ENCODE peak calls at places on chromosomes 13 and 19, in nine cellular contexts. One of them, this sample, is unnamed.

GRCh38 chr13:72489751-72490150 is 237.7 kb downstream of the MZT1 start:
- DNase-seq in esophagus squamous epithelium: no peak
- DNase-seq in astrocyte of the cerebellum: no peak
- DNase-seq in HFF-Myc: no peak
- DNase-seq in WERI-Rb-1: no peak
- DNase-seq in right cardiac atrium: no peak
- DNase-seq in brain microvascular endothelial cell: no peak
- DNase-seq in Peyer's patch: no peak
- DNase-seq in tibial nerve: no peak
- DNase-seq in this sample: no peak

GRCh38 chr13:112105884-112106283 is 38.9 kb downstream of the SOX1 start:
- DNase-seq in esophagus squamous epithelium: no peak
- DNase-seq in astrocyte of the cerebellum: no peak
- DNase-seq in HFF-Myc: no peak
- DNase-seq in WERI-Rb-1: no peak
- DNase-seq in right cardiac atrium: no peak
- DNase-seq in brain microvascular endothelial cell: no peak
- DNase-seq in Peyer's patch: no peak
- DNase-seq in tibial nerve: no peak
- DNase-seq in this sample: no peak

GRCh38 chr13:33191425-33192221 is 93.9 kb downstream of the STARD13 start:
- DNase-seq in esophagus squamous epithelium: no peak
- DNase-seq in astrocyte of the cerebellum: peak
- DNase-seq in HFF-Myc: no peak
- DNase-seq in WERI-Rb-1: no peak
- DNase-seq in right cardiac atrium: no peak
- DNase-seq in brain microvascular endothelial cell: no peak
- DNase-seq in Peyer's patch: no peak
- DNase-seq in tibial nerve: no peak
- DNase-seq in this sample: peak

GRCh38 chr13:48383384-48383783 is 29.5 kb downstream of the LPAR6 start:
- DNase-seq in esophagus squamous epithelium: no peak
- DNase-seq in astrocyte of the cerebellum: no peak
- DNase-seq in HFF-Myc: no peak
- DNase-seq in WERI-Rb-1: no peak
- DNase-seq in right cardiac atrium: no peak
- DNase-seq in brain microvascular endothelial cell: no peak
- DNase-seq in Peyer's patch: no peak
- DNase-seq in tibial nerve: no peak
- DNase-seq in this sample: no peak

GRCh38 chr13:113320226-113320875 is 23.3 kb downstream of the LAMP1 start:
- DNase-seq in esophagus squamous epithelium: no peak
- DNase-seq in astrocyte of the cerebellum: no peak
- DNase-seq in HFF-Myc: no peak
- DNase-seq in WERI-Rb-1: peak
- DNase-seq in right cardiac atrium: peak
- DNase-seq in brain microvascular endothelial cell: no peak
- DNase-seq in Peyer's patch: no peak
- DNase-seq in tibial nerve: no peak
- DNase-seq in this sample: no peak

GRCh38 chr19:45499196-45500180 is 1.2 kb downstream of the PPM1N start:
- DNase-seq in esophagus squamous epithelium: no peak
- DNase-seq in astrocyte of the cerebellum: no peak
- DNase-seq in HFF-Myc: no peak
- DNase-seq in WERI-Rb-1: peak
- DNase-seq in right cardiac atrium: peak
- DNase-seq in brain microvascular endothelial cell: no peak
- DNase-seq in Peyer's patch: peak
- DNase-seq in tibial nerve: peak
- DNase-seq in this sample: no peak

GRCh38 chr19:18610245-18610555 is 2.5 kb upstream of the TMEM59L start:
- DNase-seq in esophagus squamous epithelium: no peak
- DNase-seq in astrocyte of the cerebellum: no peak
- DNase-seq in HFF-Myc: no peak
- DNase-seq in WERI-Rb-1: no peak
- DNase-seq in right cardiac atrium: no peak
- DNase-seq in brain microvascular endothelial cell: no peak
- DNase-seq in Peyer's patch: no peak
- DNase-seq in tibial nerve: no peak
- DNase-seq in this sample: no peak

GRCh38 chr13:106602178-106602577 is 34.2 kb upstream of the ARGLU1 start:
- DNase-seq in esophagus squamous epithelium: no peak
- DNase-seq in astrocyte of the cerebellum: no peak
- DNase-seq in HFF-Myc: no peak
- DNase-seq in WERI-Rb-1: no peak
- DNase-seq in right cardiac atrium: no peak
- DNase-seq in brain microvascular endothelial cell: no peak
- DNase-seq in Peyer's patch: no peak
- DNase-seq in tibial nerve: no peak
- DNase-seq in this sample: no peak

GRCh38 chr13:109145631-109146030 is 516.2 kb downstream of the MYO16 start:
- DNase-seq in esophagus squamous epithelium: no peak
- DNase-seq in astrocyte of the cerebellum: peak
- DNase-seq in HFF-Myc: peak
- DNase-seq in WERI-Rb-1: peak
- DNase-seq in right cardiac atrium: no peak
- DNase-seq in brain microvascular endothelial cell: peak
- DNase-seq in Peyer's patch: no peak
- DNase-seq in tibial nerve: peak
- DNase-seq in this sample: peak

GRCh38 chr13:27915301-27916207 is 4.2 kb upstream of the PDX1 start:
- DNase-seq in esophagus squamous epithelium: no peak
- DNase-seq in astrocyte of the cerebellum: no peak
- DNase-seq in HFF-Myc: no peak
- DNase-seq in WERI-Rb-1: no peak
- DNase-seq in right cardiac atrium: no peak
- DNase-seq in brain microvascular endothelial cell: no peak
- DNase-seq in Peyer's patch: no peak
- DNase-seq in tibial nerve: no peak
- DNase-seq in this sample: no peak

GRCh38 chr19:55493052-55493649 is 4.9 kb downstream of the SSC5D start:
- DNase-seq in esophagus squamous epithelium: no peak
- DNase-seq in astrocyte of the cerebellum: no peak
- DNase-seq in HFF-Myc: no peak
- DNase-seq in WERI-Rb-1: no peak
- DNase-seq in right cardiac atrium: peak
- DNase-seq in brain microvascular endothelial cell: no peak
- DNase-seq in Peyer's patch: no peak
- DNase-seq in tibial nerve: no peak
- DNase-seq in this sample: no peak

GRCh38 chr13:45216193-45216592 is 15.3 kb upstream of the KCTD4 start:
- DNase-seq in esophagus squamous epithelium: no peak
- DNase-seq in astrocyte of the cerebellum: no peak
- DNase-seq in HFF-Myc: no peak
- DNase-seq in WERI-Rb-1: no peak
- DNase-seq in right cardiac atrium: no peak
- DNase-seq in brain microvascular endothelial cell: no peak
- DNase-seq in Peyer's patch: no peak
- DNase-seq in tibial nerve: no peak
- DNase-seq in this sample: no peak
- H3K4me3 ChIP-seq in esophagus squamous epithelium: no peak
- H3K4me3 ChIP-seq in astrocyte of the cerebellum: no peak
- H3K4me3 ChIP-seq in HFF-Myc: no peak
- H3K4me3 ChIP-seq in WERI-Rb-1: no peak
- H3K4me3 ChIP-seq in right cardiac atrium: no peak
- H3K4me3 ChIP-seq in brain microvascular endothelial cell: no peak
- H3K4me3 ChIP-seq in Peyer's patch: no peak
- H3K4me3 ChIP-seq in tibial nerve: no peak
- H3K4me3 ChIP-seq in this sample: no peak

DNA sequence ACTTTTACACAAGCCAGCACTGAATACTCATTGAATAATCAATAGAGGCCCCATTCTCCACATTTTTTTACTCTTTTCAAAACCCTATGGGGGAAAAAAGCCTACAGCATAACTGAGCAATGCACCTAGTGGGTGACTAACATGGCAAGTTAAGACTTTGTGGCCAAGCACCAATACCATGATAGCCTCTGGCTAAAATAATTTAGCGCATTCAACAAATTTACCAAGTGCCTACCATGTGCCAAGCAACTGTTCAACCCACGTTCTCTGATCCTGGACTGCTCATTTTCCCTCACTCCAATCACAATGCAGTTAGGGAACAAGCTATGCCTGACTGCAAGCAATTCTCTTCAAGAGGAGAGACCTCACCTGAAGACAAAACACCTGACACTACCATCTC is 3.0 kb downstream of the ANKRD10 start:
- DNase-seq in esophagus squamous epithelium: no peak
- DNase-seq in astrocyte of the cerebellum: no peak
- DNase-seq in HFF-Myc: no peak
- DNase-seq in WERI-Rb-1: no peak
- DNase-seq in right cardiac atrium: no peak
- DNase-seq in brain microvascular endothelial cell: no peak
- DNase-seq in Peyer's patch: no peak
- DNase-seq in tibial nerve: no peak
- DNase-seq in this sample: no peak
- H3K4me3 ChIP-seq in esophagus squamous epithelium: no peak
- H3K4me3 ChIP-seq in astrocyte of the cerebellum: peak
- H3K4me3 ChIP-seq in HFF-Myc: peak
- H3K4me3 ChIP-seq in WERI-Rb-1: no peak
- H3K4me3 ChIP-seq in right cardiac atrium: no peak
- H3K4me3 ChIP-seq in brain microvascular endothelial cell: no peak
- H3K4me3 ChIP-seq in Peyer's patch: no peak
- H3K4me3 ChIP-seq in tibial nerve: no peak
- H3K4me3 ChIP-seq in this sample: peak

GRCh38 chr13:98174321-98174720 is 2.7 kb downstream of the RNF113B start:
- DNase-seq in esophagus squamous epithelium: no peak
- DNase-seq in astrocyte of the cerebellum: no peak
- DNase-seq in HFF-Myc: no peak
- DNase-seq in WERI-Rb-1: no peak
- DNase-seq in right cardiac atrium: no peak
- DNase-seq in brain microvascular endothelial cell: no peak
- DNase-seq in Peyer's patch: no peak
- DNase-seq in tibial nerve: no peak
- DNase-seq in this sample: peak

GRCh38 chr13:98171806-98172569 is 5.1 kb downstream of the RNF113B start:
- DNase-seq in esophagus squamous epithelium: no peak
- DNase-seq in astrocyte of the cerebellum: no peak
- DNase-seq in HFF-Myc: no peak
- DNase-seq in WERI-Rb-1: no peak
- DNase-seq in right cardiac atrium: peak
- DNase-seq in brain microvascular endothelial cell: peak
- DNase-seq in Peyer's patch: no peak
- DNase-seq in tibial nerve: peak
- DNase-seq in this sample: peak

GRCh38 chr13:98174995-98175394 is 2.1 kb downstream of the RNF113B start:
- DNase-seq in esophagus squamous epithelium: no peak
- DNase-seq in astrocyte of the cerebellum: no peak
- DNase-seq in HFF-Myc: no peak
- DNase-seq in WERI-Rb-1: no peak
- DNase-seq in right cardiac atrium: no peak
- DNase-seq in brain microvascular endothelial cell: no peak
- DNase-seq in Peyer's patch: no peak
- DNase-seq in tibial nerve: no peak
- DNase-seq in this sample: peak

GRCh38 chr13:98173431-98173921 is 3.6 kb downstream of the RNF113B start:
- DNase-seq in esophagus squamous epithelium: no peak
- DNase-seq in astrocyte of the cerebellum: peak
- DNase-seq in HFF-Myc: peak
- DNase-seq in WERI-Rb-1: no peak
- DNase-seq in right cardiac atrium: no peak
- DNase-seq in brain microvascular endothelial cell: peak
- DNase-seq in Peyer's patch: no peak
- DNase-seq in tibial nerve: peak
- DNase-seq in this sample: peak

GRCh38 chr13:98172570-98173405 is 4.3 kb downstream of the RNF113B start:
- DNase-seq in esophagus squamous epithelium: no peak
- DNase-seq in astrocyte of the cerebellum: no peak
- DNase-seq in HFF-Myc: no peak
- DNase-seq in WERI-Rb-1: no peak
- DNase-seq in right cardiac atrium: no peak
- DNase-seq in brain microvascular endothelial cell: no peak
- DNase-seq in Peyer's patch: no peak
- DNase-seq in tibial nerve: no peak
- DNase-seq in this sample: peak
- H3K4me3 ChIP-seq in esophagus squamous epithelium: no peak
- H3K4me3 ChIP-seq in astrocyte of the cerebellum: no peak
- H3K4me3 ChIP-seq in HFF-Myc: no peak
- H3K4me3 ChIP-seq in WERI-Rb-1: no peak
- H3K4me3 ChIP-seq in right cardiac atrium: peak
- H3K4me3 ChIP-seq in brain microvascular endothelial cell: no peak
- H3K4me3 ChIP-seq in Peyer's patch: no peak
- H3K4me3 ChIP-seq in tibial nerve: no peak
- H3K4me3 ChIP-seq in this sample: no peak

GRCh38 chr19:16069813-16070365 is 6.4 kb upstream of the TPM4 start:
- DNase-seq in esophagus squamous epithelium: no peak
- DNase-seq in astrocyte of the cerebellum: no peak
- DNase-seq in HFF-Myc: no peak
- DNase-seq in WERI-Rb-1: no peak
- DNase-seq in right cardiac atrium: no peak
- DNase-seq in brain microvascular endothelial cell: no peak
- DNase-seq in Peyer's patch: peak
- DNase-seq in tibial nerve: no peak
- DNase-seq in this sample: no peak

GRCh38 chr19:16073481-16073880 is 2.8 kb upstream of the TPM4 start:
- DNase-seq in esophagus squamous epithelium: no peak
- DNase-seq in astrocyte of the cerebellum: no peak
- DNase-seq in HFF-Myc: no peak
- DNase-seq in WERI-Rb-1: no peak
- DNase-seq in right cardiac atrium: no peak
- DNase-seq in brain microvascular endothelial cell: no peak
- DNase-seq in Peyer's patch: no peak
- DNase-seq in tibial nerve: no peak
- DNase-seq in this sample: no peak

GRCh38 chr19:16070366-16070990 is 5.8 kb upstream of the TPM4 start:
- DNase-seq in esophagus squamous epithelium: peak
- DNase-seq in astrocyte of the cerebellum: no peak
- DNase-seq in HFF-Myc: no peak
- DNase-seq in WERI-Rb-1: no peak
- DNase-seq in right cardiac atrium: peak
- DNase-seq in brain microvascular endothelial cell: no peak
- DNase-seq in Peyer's patch: peak
- DNase-seq in tibial nerve: no peak
- DNase-seq in this sample: no peak

GRCh38 chr19:16068696-16069259 is 7.5 kb upstream of the TPM4 start:
- DNase-seq in esophagus squamous epithelium: no peak
- DNase-seq in astrocyte of the cerebellum: no peak
- DNase-seq in HFF-Myc: no peak
- DNase-seq in WERI-Rb-1: no peak
- DNase-seq in right cardiac atrium: no peak
- DNase-seq in brain microvascular endothelial cell: no peak
- DNase-seq in Peyer's patch: peak
- DNase-seq in tibial nerve: no peak
- DNase-seq in this sample: no peak

DNA sequence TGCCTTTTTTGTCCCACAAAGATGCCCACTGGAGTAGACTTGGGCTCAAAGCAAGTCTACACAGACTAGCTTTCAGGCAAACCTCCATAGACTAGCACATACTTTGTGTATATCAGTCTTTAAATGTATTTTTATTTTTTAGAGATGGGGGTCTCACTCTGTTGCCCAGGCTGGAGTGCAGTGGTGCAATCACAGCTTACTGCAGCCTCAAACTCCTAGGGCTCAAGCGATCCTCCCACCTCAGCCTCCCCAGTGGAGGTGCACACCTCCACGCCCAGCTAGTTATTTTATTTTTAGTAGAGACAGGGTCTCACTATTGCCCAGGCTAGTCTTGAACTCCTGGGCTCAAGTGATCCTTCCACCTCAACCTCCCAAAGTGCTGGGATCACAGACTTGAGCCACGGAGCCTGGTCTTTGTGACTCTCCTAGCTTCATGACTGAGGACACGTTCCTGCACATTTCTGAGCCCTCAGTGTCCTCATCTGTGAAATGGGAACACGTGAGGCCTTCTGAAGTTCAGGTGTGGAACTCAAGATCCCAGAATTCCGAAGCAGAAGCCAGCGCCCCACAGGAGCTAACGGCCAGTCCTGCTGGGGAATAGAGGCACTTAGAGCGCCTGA is 5.1 kb upstream of the TPM4 start:
- DNase-seq in esophagus squamous epithelium: no peak
- DNase-seq in astrocyte of the cerebellum: no peak
- DNase-seq in HFF-Myc: no peak
- DNase-seq in WERI-Rb-1: no peak
- DNase-seq in right cardiac atrium: no peak
- DNase-seq in brain microvascular endothelial cell: no peak
- DNase-seq in Peyer's patch: no peak
- DNase-seq in tibial nerve: no peak
- DNase-seq in this sample: no peak
- H3K4me3 ChIP-seq in esophagus squamous epithelium: no peak
- H3K4me3 ChIP-seq in astrocyte of the cerebellum: no peak
- H3K4me3 ChIP-seq in HFF-Myc: no peak
- H3K4me3 ChIP-seq in WERI-Rb-1: no peak
- H3K4me3 ChIP-seq in right cardiac atrium: no peak
- H3K4me3 ChIP-seq in brain microvascular endothelial cell: no peak
- H3K4me3 ChIP-seq in Peyer's patch: no peak
- H3K4me3 ChIP-seq in tibial nerve: no peak
- H3K4me3 ChIP-seq in this sample: no peak

This sample was measured in astrocyte of the spinal cord.